ENCODE peak calls at places on chromosomes 2 and 18, in seven cellular contexts. E is neuronal stem cell, S is H1, H is trophoblast cell, N is H9, K is IMR-90, Z is mesenchymal stem cell. G is an unnamed sample.

GRCh38 chr2:63486861-63487290 is 101.4 kb downstream of the WDPCP start:
- DNase-seq in E (no peak), S (no peak), H (no peak), N (no peak), K (no peak), Z (no peak), G (peak; percentile 75)

GRCh38 chr2:207796585-207797350 is 27.1 kb upstream of the FZD5 start:
- DNase-seq in E (no peak), S (peak; percentile 75), H (no peak), N (peak; percentile 87), K (peak; percentile 28), Z (no peak), G (peak; percentile 90)

GRCh38 chr2:226772389-226773179 is 27.0 kb downstream of the IRS1 start:
- DNase-seq in E (no peak), S (no peak), H (no peak), N (no peak), K (peak; percentile 69), Z (peak; percentile 84), G (peak; percentile 66)

GRCh38 chr2:174180165-174180724 is 68.1 kb downstream of the OLA1 start:
- DNase-seq in E (no peak), S (no peak), H (peak; percentile 31), N (no peak), K (no peak), Z (peak; percentile 43), G (peak; percentile 77)

GRCh38 chr18:7417742-7418141 is 149.4 kb upstream of the PTPRM start:
- DNase-seq in E (no peak), S (no peak), H (peak; percentile 96), N (no peak), K (no peak), Z (peak; percentile 66), G (peak; percentile 94)

GRCh38 chr2:224190871-224191270 is 151.8 kb upstream of the SERPINE2 start:
- DNase-seq in E (no peak), S (no peak), H (no peak), N (no peak), K (peak; percentile 8), Z (peak; percentile 43), G (no peak)

GRCh38 chr18:13611058-13611615 is 115.2 kb downstream of the FAM210A start:
- DNase-seq in E (peak; percentile 24), S (no peak), H (peak; percentile 88), N (peak; percentile 27), K (peak; percentile 13), Z (no peak), G (peak; percentile 71)

GRCh38 chr2:9647884-9648283 is 17.1 kb upstream of the YWHAQ start:
- DNase-seq in E (no peak), S (no peak), H (no peak), N (no peak), K (no peak), Z (no peak), G (no peak)

GRCh38 chr2:65319674-65320041 is 92.0 kb downstream of the ACTR2 start:
- DNase-seq in E (no peak), S (no peak), H (no peak), N (no peak), K (no peak), Z (no peak), G (no peak)

GRCh38 chr2:230591850-230592249 is 120.8 kb upstream of the CAB39 start:
- DNase-seq in E (no peak), S (no peak), H (no peak), N (no peak), K (no peak), Z (no peak), G (no peak)

GRCh38 chr2:62151306-62151638 is 44.6 kb upstream of the B3GNT2 start:
- DNase-seq in E (no peak), S (no peak), H (no peak), N (no peak), K (no peak), Z (no peak), G (no peak)

GRCh38 chr18:46628206-46628605 is 28.8 kb downstream of the LOXHD1 start:
- DNase-seq in E (no peak), S (no peak), H (no peak), N (no peak), K (no peak), Z (no peak), G (no peak)

GRCh38 chr18:6959110-6959509 is 158.5 kb downstream of the LAMA1 start:
- DNase-seq in E (no peak), S (no peak), H (peak; percentile 94), N (no peak), K (no peak), Z (no peak), G (no peak)

GRCh38 chr2:144374163-144374661 is 145.7 kb downstream of the ZEB2 start:
- DNase-seq in E (no peak), S (no peak), H (peak; percentile 40), N (no peak), K (peak; percentile 53), Z (peak; percentile 33), G (no peak)

GRCh38 chr2:129903586-129904425 is 75.7 kb upstream of the RAB6C start:
- DNase-seq in E (no peak), S (no peak), H (no peak), N (peak; percentile 88), K (no peak), Z (no peak), G (peak; percentile 51)

GRCh38 chr2:106099691-106100090 is 94.4 kb downstream of the UXS1 start:
- DNase-seq in E (no peak), S (no peak), H (peak; percentile 93), N (no peak), K (no peak), Z (no peak), G (no peak)

GRCh38 chr2:106098081-106098480 is 96.0 kb downstream of the UXS1 start:
- DNase-seq in E (no peak), S (no peak), H (no peak), N (no peak), K (no peak), Z (no peak), G (peak; percentile 58)

GRCh38 chr2:106096446-106097369 is 97.4 kb downstream of the UXS1 start:
- DNase-seq in E (no peak), S (no peak), H (no peak), N (no peak), K (no peak), Z (no peak), G (no peak)

GRCh38 chr2:106097370-106098000 is 96.6 kb downstream of the UXS1 start:
- DNase-seq in E (no peak), S (no peak), H (no peak), N (no peak), K (no peak), Z (no peak), G (peak; percentile 25)

DNA sequence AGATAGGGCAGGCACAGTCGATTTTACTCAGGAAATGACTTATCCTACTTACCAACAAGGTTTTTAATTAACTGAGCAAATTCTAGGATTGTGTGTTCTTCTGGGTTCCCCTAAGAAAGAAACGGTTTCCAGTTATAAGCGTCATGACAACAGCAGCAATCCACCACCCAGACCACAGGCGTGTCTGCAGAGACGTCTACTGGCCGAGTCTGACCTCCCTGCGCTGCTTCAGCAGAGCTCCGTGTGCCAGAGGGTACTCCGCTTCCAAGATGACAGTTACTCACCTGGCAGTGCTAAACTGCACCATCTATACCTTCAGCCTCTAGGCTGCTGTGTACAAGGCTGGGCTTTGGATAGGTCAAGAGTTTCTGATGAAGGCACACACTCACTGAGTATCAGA is 95.4 kb downstream of the UXS1 start:
- DNase-seq in E (no peak), S (no peak), H (no peak), N (no peak), K (no peak), Z (no peak), G (no peak)
- H3K4me1 ChIP-seq in E (peaks cover 8% of the 10 kb centered on the region), S (no peaks in the 10 kb centered on the region), H (no peaks in the 10 kb centered on the region), N (no peaks in the 10 kb centered on the region), K (no peaks in the 10 kb centered on the region), Z (no peaks in the 10 kb centered on the region), G (no peaks in the 10 kb centered on the region)

GRCh38 chr2:56380861-56381260 is 197.1 kb downstream of the CCDC85A start:
- DNase-seq in E (no peak), S (no peak), H (peak; percentile 79), N (no peak), K (no peak), Z (no peak), G (no peak)

GRCh38 chr2:56379066-56379465 is 195.3 kb downstream of the CCDC85A start:
- DNase-seq in E (no peak), S (no peak), H (peak; percentile 10), N (no peak), K (no peak), Z (no peak), G (no peak)

GRCh38 chr2:56382466-56382865 is 198.7 kb downstream of the CCDC85A start:
- DNase-seq in E (no peak), S (no peak), H (no peak), N (no peak), K (no peak), Z (no peak), G (no peak)

GRCh38 chr2:56372071-56372656 is 188.4 kb downstream of the CCDC85A start:
- DNase-seq in E (no peak), S (no peak), H (no peak), N (no peak), K (no peak), Z (no peak), G (no peak)

GRCh38 chr2:56376699-56377665 is 193.2 kb downstream of the CCDC85A start:
- DNase-seq in E (no peak), S (no peak), H (peak; percentile 15), N (no peak), K (no peak), Z (peak; percentile 24), G (no peak)
- H4K8ac ChIP-seq in E (no peak overlapping the region), S (no peak overlapping the region), H (no peak overlapping the region), N (no peak overlapping the region), K (no peak overlapping the region), Z (no peak overlapping the region), G (no peak overlapping the region)

GRCh38 chr18:9928646-9929259 is 14.9 kb downstream of the VAPA start:
- DNase-seq in E (no peak), S (no peak), H (no peak), N (no peak), K (no peak), Z (no peak), G (no peak)
- H3K4me1 ChIP-seq in E (peaks cover 3% of the 10 kb centered on the region), S (peaks cover 5% of the 10 kb centered on the region), H (peaks cover 9% of the 10 kb centered on the region), N (no peaks in the 10 kb centered on the region), K (peaks cover 5% of the 10 kb centered on the region), Z (peaks cover 1% of the 10 kb centered on the region), G (peaks cover 2% of the 10 kb centered on the region)

DNA sequence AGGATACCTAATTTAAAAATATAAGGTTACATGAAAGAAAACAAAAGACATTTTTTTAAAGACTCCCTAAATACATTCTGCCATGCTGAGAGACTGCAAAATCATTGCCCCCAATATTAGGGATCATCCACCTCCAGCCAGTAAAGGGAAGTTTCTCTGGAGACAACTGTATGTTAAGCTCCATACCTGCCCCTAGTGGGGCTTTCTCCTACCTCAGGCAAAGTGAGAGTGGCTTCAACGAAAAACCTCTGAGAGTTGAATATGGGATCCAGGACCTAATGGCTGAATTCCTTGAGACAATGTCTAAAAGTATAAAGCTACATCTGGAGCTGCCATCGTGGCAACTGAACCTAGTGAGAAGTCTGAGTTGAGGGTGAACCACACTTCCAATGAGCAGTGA is 248.1 kb upstream of the FIGN start:
- DNase-seq in E (no peak), S (no peak), H (no peak), N (no peak), K (no peak), Z (no peak), G (peak; percentile 18)
- H4K8ac ChIP-seq in E (no peak overlapping the region), S (no peak overlapping the region), H (no peak overlapping the region), N (no peak overlapping the region), K (no peak overlapping the region), Z (no peak overlapping the region), G (no peak overlapping the region)

GRCh38 chr18:36067118-36067957 is at the start of gene RPRD1A:
- DNase-seq in E (peak; percentile 90), S (peak; percentile 75), H (peak; percentile 97), N (peak; percentile 97), K (peak; percentile 95), Z (peak; percentile 97), G (peak; percentile 96)
- H3K4me1 ChIP-seq in E (peaks cover 1% of the 10 kb centered on the region), S (peaks cover 5% of the 10 kb centered on the region), H (no peaks in the 10 kb centered on the region), N (no peaks in the 10 kb centered on the region), K (peaks cover 1% of the 10 kb centered on the region), Z (peaks cover 1% of the 10 kb centered on the region), G (no peaks in the 10 kb centered on the region)